ENCODE peak calls at places on chromosomes 13 and 19, in seven cellular contexts. M is stomach; E is GM12892; Y is putamen; S is brain pericyte; N is CD4-positive, alpha-beta T cell; F is stimulated activated CD8-positive, alpha-beta memory T cell treated with anti-CD3 and anti-CD28 coated beads, Interleukin-7, amount 100 ng/mL, for 1 hour. U is an unnamed sample.

GRCh38 chr19:49339364-49340068 is 4.3 kb downstream of the CD37 start:
- DNase-seq in M (peak), E (no peak), Y (peak), S (peak), N (no peak), F (no peak), U (peak)

GRCh38 chr19:38551450-38551813 is 66.3 kb downstream of the MAP4K1 start:
- DNase-seq in M (no peak), E (no peak), Y (no peak), S (no peak), N (no peak), F (no peak), U (no peak)

GRCh38 chr19:16584825-16585801 is 12.9 kb upstream of the SLC35E1 start:
- DNase-seq in M (no peak), E (no peak), Y (no peak), S (no peak), N (no peak), F (no peak), U (no peak)

GRCh38 chr19:30029721-30030510 is 87.9 kb downstream of the URI1 start:
- DNase-seq in M (no peak), E (no peak), Y (no peak), S (no peak), N (no peak), F (no peak), U (no peak)

GRCh38 chr13:26255717-26256277 is 1.9 kb downstream of the CDK8 start:
- DNase-seq in M (no peak), E (no peak), Y (peak), S (no peak), N (no peak), F (no peak), U (no peak)

GRCh38 chr19:20247016-20247683 is 80.1 kb downstream of the ZNF486 start:
- DNase-seq in M (peak), E (no peak), Y (peak), S (no peak), N (peak), F (no peak), U (peak)

GRCh38 chr19:5091576-5092215 is 122.8 kb downstream of the KDM4B start:
- DNase-seq in M (no peak), E (no peak), Y (no peak), S (no peak), N (no peak), F (no peak), U (no peak)

GRCh38 chr13:50576156-50576555 is 267.3 kb downstream of the DLEU7 start:
- DNase-seq in M (peak), E (no peak), Y (no peak), S (no peak), N (no peak), F (no peak), U (no peak)

GRCh38 chr13:64680739-64681138 is 2549.4 kb downstream of the PCDH9 start:
- DNase-seq in M (no peak), E (no peak), Y (peak), S (no peak), N (no peak), F (no peak), U (no peak)

GRCh38 chr13:101785858-101786257 is 333.4 kb downstream of the ITGBL1 start:
- DNase-seq in M (no peak), E (no peak), Y (peak), S (peak), N (no peak), F (no peak), U (no peak)

GRCh38 chr19:19591133-19591825 is 27.2 kb downstream of the PBX4 start:
- DNase-seq in M (peak), E (peak), Y (no peak), S (peak), N (peak), F (no peak), U (peak)

GRCh38 chr19:6354098-6354674 is 7.1 kb upstream of the CLPP start:
- DNase-seq in M (no peak), E (no peak), Y (no peak), S (no peak), N (no peak), F (no peak), U (no peak)

GRCh38 chr13:25372275-25373081 is 704 bp downstream of the ATP8A2 start:
- DNase-seq in M (no peak), E (no peak), Y (peak), S (no peak), N (no peak), F (no peak), U (peak)

GRCh38 chr13:100550433-100550832 is 38.2 kb downstream of the GGACT start:
- DNase-seq in M (no peak), E (no peak), Y (no peak), S (no peak), N (no peak), F (no peak), U (peak)

U was measured in head of caudate nucleus.